ENCODE peak calls at places on chromosome 22, in seven cellular contexts. A is D341Med; M is cardiac muscle cell; I is HTR-8/SVneo; X is iPS-NIHi11; L is H54; C is CD8-positive, alpha-beta T cell. J is an unnamed sample.

GRCh38 chr22:24191381-24191841 is 10.1 kb downstream of the SUSD2 start:
- DNase-seq in X (no peak), M (no peak), A (peak), C (no peak), L (no peak), I (no peak), J (no peak)

GRCh38 chr22:31958625-31959239 is 14.4 kb downstream of the YWHAH start:
- DNase-seq in A (no peak), C (no peak), X (no peak), I (no peak), L (no peak), M (no peak), J (no peak)

GRCh38 chr22:46019351-46019750 is 42.4 kb upstream of the WNT7B start:
- DNase-seq in A (no peak), I (no peak), X (no peak), C (no peak), L (no peak), M (no peak), J (no peak)

GRCh38 chr22:22198751-22199150 is 45.8 kb upstream of the VPREB1 start:
- DNase-seq in X (no peak), I (no peak), C (no peak), L (no peak), A (no peak), M (no peak), J (no peak)

GRCh38 chr22:37219534-37219933 is 7.3 kb upstream of the SSTR3 start:
- DNase-seq in M (no peak), A (no peak), X (no peak), L (no peak), C (no peak), I (no peak), J (no peak)

GRCh38 chr22:44407404-44408226 is 90.4 kb downstream of the RTL6 start:
- DNase-seq in I (no peak), X (no peak), A (no peak), C (no peak), M (no peak), L (no peak), J (no peak)

GRCh38 chr22:22422629-22423112 is 85.9 kb downstream of the ZNF280B start:
- DNase-seq in L (peak), I (peak), X (peak), A (peak), M (no peak), C (peak), J (peak)

GRCh38 chr22:41197808-41198585 is 7.1 kb upstream of the L3MBTL2 start:
- DNase-seq in M (peak), A (no peak), X (no peak), C (no peak), I (peak), L (peak), J (no peak)

GRCh38 chr22:46984751-46985506 is 222.5 kb downstream of the TBC1D22A start:
- DNase-seq in L (peak), C (no peak), A (no peak), I (peak), X (no peak), M (no peak), J (peak)

GRCh38 chr22:50329236-50329635 is 2.4 kb upstream of the DENND6B start:
- DNase-seq in L (no peak), C (no peak), A (no peak), M (no peak), X (peak), I (no peak), J (no peak)

GRCh38 chr22:27797793-27798525 is 3.6 kb downstream of the MN1 start:
- DNase-seq in M (peak), L (no peak), C (no peak), X (no peak), I (no peak), A (no peak), J (no peak)

GRCh38 chr22:42919199-42919598 is 62.1 kb upstream of the ARFGAP3 start:
- DNase-seq in L (no peak), M (no peak), I (peak), C (no peak), X (no peak), A (peak), J (no peak)

GRCh38 chr22:27307545-27308279 is 493.8 kb downstream of the MN1 start:
- DNase-seq in A (no peak), C (no peak), L (no peak), X (no peak), I (no peak), M (no peak), J (no peak)

GRCh38 chr22:20449819-20450550 is 12.4 kb upstream of the SCARF2 start:
- DNase-seq in A (no peak), M (no peak), C (no peak), I (no peak), L (no peak), X (no peak), J (no peak)

GRCh38 chr22:26460202-26460601 is 23.4 kb downstream of the HPS4 start:
- DNase-seq in A (no peak), I (no peak), M (no peak), C (no peak), L (no peak), X (no peak), J (no peak)

GRCh38 chr22:35341090-35341874 is 39.6 kb upstream of the HMOX1 start:
- DNase-seq in M (no peak), X (no peak), A (no peak), C (no peak), I (no peak), L (no peak), J (no peak)

GRCh38 chr22:20239951-20240773 is 28.0 kb downstream of the RTN4R start:
- DNase-seq in C (no peak), I (no peak), X (no peak), L (no peak), A (no peak), M (no peak), J (no peak)

GRCh38 chr22:50184004-50184461 is 1.7 kb upstream of the TRABD start:
- DNase-seq in M (peak), L (peak), C (no peak), X (no peak), I (peak), A (no peak), J (no peak)

GRCh38 chr22:18035740-18036139 is 11.4 kb upstream of the MICAL3 start:
- DNase-seq in C (no peak), I (no peak), L (no peak), X (peak), A (no peak), M (peak), J (no peak)

GRCh38 chr22:27183474-27183873 is 526.1 kb downstream of the MIAT start:
- DNase-seq in A (no peak), L (no peak), M (no peak), I (no peak), C (no peak), X (no peak), J (no peak)

GRCh38 chr22:32794449-32795213 is 6.9 kb upstream of the TIMP3 start:
- DNase-seq in A (no peak), L (no peak), M (no peak), X (no peak), I (no peak), C (no peak), J (no peak)

GRCh38 chr22:45197606-45198462 is 34.1 kb downstream of the NUP50 start:
- DNase-seq in I (no peak), A (no peak), L (no peak), C (no peak), M (no peak), X (no peak), J (no peak)

GRCh38 chr22:44497218-44497903 is 672 bp downstream of the RTL6 start:
- DNase-seq in X (peak), I (no peak), M (no peak), A (no peak), L (no peak), C (no peak), J (peak)

GRCh38 chr22:38482662-38483308 is 14.9 kb downstream of the KDELR3 start:
- DNase-seq in C (no peak), I (no peak), L (no peak), A (no peak), X (no peak), M (no peak), J (no peak)

GRCh38 chr22:40436460-40437431 is 66.4 kb downstream of the SGSM3 start:
- DNase-seq in I (peak), A (peak), C (no peak), M (peak), X (peak), L (no peak), J (peak)

J was measured in GM04504.